ENCODE peak calls at places on chromosomes 5 and 9, in seven cellular contexts. One of them, this sample, is unnamed.

GRCh38 chr5:1724822-1725602 is 74.6 kb downstream of the MRPL36 start:
- DNase-seq in HepG2: no peak
- DNase-seq in AG09319: no peak
- DNase-seq in brain microvascular endothelial cell: no peak
- DNase-seq in GM06990: no peak
- DNase-seq in left ventricle myocardium inferior: no peak
- DNase-seq in GM12865: no peak
- DNase-seq in this sample: no peak

GRCh38 chr5:112216140-112216539 is 202.9 kb downstream of the EPB41L4A start:
- DNase-seq in GM06990: no peak
- DNase-seq in AG09319: no peak
- DNase-seq in brain microvascular endothelial cell: no peak
- DNase-seq in GM12865: no peak
- DNase-seq in HepG2: no peak
- DNase-seq in left ventricle myocardium inferior: no peak
- DNase-seq in this sample: no peak

GRCh38 chr5:91048073-91048472 is 335.0 kb downstream of the ARRDC3 start:
- DNase-seq in GM12865: no peak
- DNase-seq in AG09319: no peak
- DNase-seq in left ventricle myocardium inferior: no peak
- DNase-seq in HepG2: no peak
- DNase-seq in GM06990: no peak
- DNase-seq in brain microvascular endothelial cell: no peak
- DNase-seq in this sample: no peak

GRCh38 chr5:139458580-139459407 is 3.7 kb downstream of the ECSCR start:
- DNase-seq in GM06990: peak; percentile 59
- DNase-seq in brain microvascular endothelial cell: peak; percentile 87
- DNase-seq in HepG2: no peak
- DNase-seq in AG09319: no peak
- DNase-seq in left ventricle myocardium inferior: no peak
- DNase-seq in GM12865: peak; percentile 91
- DNase-seq in this sample: peak; percentile 77

GRCh38 chr5:140251527-140251973 is 51.4 kb downstream of the PFDN1 start:
- DNase-seq in AG09319: no peak
- DNase-seq in GM06990: peak; percentile 40
- DNase-seq in HepG2: no peak
- DNase-seq in GM12865: peak; percentile 74
- DNase-seq in brain microvascular endothelial cell: peak; percentile 97
- DNase-seq in left ventricle myocardium inferior: no peak
- DNase-seq in this sample: no peak

GRCh38 chr5:121100931-121101330 is 636.8 kb downstream of the PRR16 start:
- DNase-seq in GM06990: no peak
- DNase-seq in brain microvascular endothelial cell: no peak
- DNase-seq in GM12865: no peak
- DNase-seq in HepG2: no peak
- DNase-seq in AG09319: no peak
- DNase-seq in left ventricle myocardium inferior: no peak
- DNase-seq in this sample: no peak

GRCh38 chr9:124852829-124853531 is at the start of gene WDR38:
- DNase-seq in GM06990: peak; percentile 87
- DNase-seq in AG09319: peak; percentile 18
- DNase-seq in HepG2: peak; percentile 77
- DNase-seq in brain microvascular endothelial cell: no peak
- DNase-seq in left ventricle myocardium inferior: peak; percentile 82
- DNase-seq in GM12865: peak; percentile 88
- DNase-seq in this sample: peak; percentile 92

GRCh38 chr5:55096860-55097259 is 5.6 kb upstream of the GZMA start:
- DNase-seq in GM06990: no peak
- DNase-seq in left ventricle myocardium inferior: no peak
- DNase-seq in HepG2: no peak
- DNase-seq in GM12865: no peak
- DNase-seq in brain microvascular endothelial cell: no peak
- DNase-seq in AG09319: no peak
- DNase-seq in this sample: no peak

GRCh38 chr9:33445941-33446506 is 1.4 kb downstream of the AQP3 start:
- DNase-seq in AG09319: no peak
- DNase-seq in GM06990: no peak
- DNase-seq in brain microvascular endothelial cell: no peak
- DNase-seq in HepG2: no peak
- DNase-seq in GM12865: no peak
- DNase-seq in left ventricle myocardium inferior: no peak
- DNase-seq in this sample: no peak

GRCh38 chr9:107620801-107621200 is 131.2 kb upstream of the KLF4 start:
- DNase-seq in left ventricle myocardium inferior: no peak
- DNase-seq in AG09319: no peak
- DNase-seq in HepG2: no peak
- DNase-seq in GM06990: no peak
- DNase-seq in GM12865: no peak
- DNase-seq in brain microvascular endothelial cell: no peak
- DNase-seq in this sample: no peak

GRCh38 chr5:58260243-58260642 is 199.6 kb downstream of the PLK2 start:
- DNase-seq in HepG2: no peak
- DNase-seq in GM12865: no peak
- DNase-seq in left ventricle myocardium inferior: no peak
- DNase-seq in GM06990: no peak
- DNase-seq in AG09319: no peak
- DNase-seq in brain microvascular endothelial cell: no peak
- DNase-seq in this sample: no peak

GRCh38 chr5:168874713-168875380 is 295.7 kb upstream of the PANK3 start:
- DNase-seq in left ventricle myocardium inferior: no peak
- DNase-seq in AG09319: no peak
- DNase-seq in HepG2: no peak
- DNase-seq in GM06990: no peak
- DNase-seq in brain microvascular endothelial cell: peak; percentile 28
- DNase-seq in GM12865: no peak
- DNase-seq in this sample: no peak
- TF ChIP-seq CTCF in left ventricle myocardium inferior: peak; percentile 39
- TF ChIP-seq CTCF in AG09319: peak; percentile 2
- TF ChIP-seq CTCF in HepG2: no peak
- TF ChIP-seq CTCF in GM06990: peak; percentile 13
- TF ChIP-seq CTCF in brain microvascular endothelial cell: peak; percentile 49
- TF ChIP-seq CTCF in GM12865: no peak
- TF ChIP-seq CTCF in this sample: no peak

GRCh38 chr9:19517202-19517942 is 108.6 kb downstream of the ACER2 start:
- DNase-seq in GM12865: peak; percentile 16
- DNase-seq in GM06990: no peak
- DNase-seq in AG09319: no peak
- DNase-seq in brain microvascular endothelial cell: no peak
- DNase-seq in left ventricle myocardium inferior: no peak
- DNase-seq in HepG2: no peak
- DNase-seq in this sample: peak; percentile 17
- TF ChIP-seq CTCF in GM12865: peak; percentile 53
- TF ChIP-seq CTCF in GM06990: peak; percentile 62
- TF ChIP-seq CTCF in AG09319: no peak
- TF ChIP-seq CTCF in brain microvascular endothelial cell: peak; percentile 50
- TF ChIP-seq CTCF in left ventricle myocardium inferior: no peak
- TF ChIP-seq CTCF in HepG2: peak; percentile 47
- TF ChIP-seq CTCF in this sample: peak; percentile 40

GRCh38 chr5:59496524-59497134 is 396.9 kb downstream of the PDE4D start:
- DNase-seq in GM06990: peak; percentile 7
- DNase-seq in GM12865: peak; percentile 52
- DNase-seq in AG09319: no peak
- DNase-seq in brain microvascular endothelial cell: no peak
- DNase-seq in HepG2: no peak
- DNase-seq in left ventricle myocardium inferior: no peak
- DNase-seq in this sample: no peak
- TF ChIP-seq CTCF in GM06990: peak; percentile 68
- TF ChIP-seq CTCF in GM12865: peak; percentile 62
- TF ChIP-seq CTCF in AG09319: peak; percentile 61
- TF ChIP-seq CTCF in brain microvascular endothelial cell: peak; percentile 63
- TF ChIP-seq CTCF in HepG2: peak; percentile 58
- TF ChIP-seq CTCF in left ventricle myocardium inferior: peak; percentile 30
- TF ChIP-seq CTCF in this sample: no peak

DNA sequence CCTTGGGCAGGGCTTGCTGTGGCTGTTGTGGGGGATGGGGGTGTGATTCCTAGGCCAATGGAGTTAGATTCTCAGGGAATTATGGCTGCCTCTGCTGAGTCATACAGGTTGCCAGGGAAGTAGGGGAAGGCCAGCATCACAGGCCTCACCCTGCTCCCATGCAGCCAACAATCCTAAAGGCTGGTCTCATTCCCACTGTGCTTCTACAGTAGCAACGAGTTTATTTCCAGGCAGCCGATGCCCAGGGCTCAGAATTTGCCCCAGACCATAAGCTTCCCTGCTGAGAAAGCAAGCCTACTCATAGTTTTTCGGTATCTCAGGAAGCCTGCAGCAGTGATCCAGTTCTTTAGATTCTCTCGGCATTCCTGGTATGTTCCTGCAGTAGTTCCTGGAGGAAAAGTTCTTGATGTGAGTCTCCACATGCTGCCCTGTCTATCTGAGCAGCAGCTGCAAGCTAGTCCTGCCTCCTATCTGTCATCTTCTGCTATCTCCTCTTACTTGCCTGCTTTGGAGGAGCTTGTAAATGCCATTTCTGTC is 59.3 kb upstream of the SELENOP start:
- DNase-seq in GM06990: no peak
- DNase-seq in left ventricle myocardium inferior: no peak
- DNase-seq in AG09319: no peak
- DNase-seq in brain microvascular endothelial cell: peak; percentile 30
- DNase-seq in GM12865: no peak
- DNase-seq in HepG2: no peak
- DNase-seq in this sample: no peak
- TF ChIP-seq CTCF in GM06990: no peak
- TF ChIP-seq CTCF in left ventricle myocardium inferior: no peak
- TF ChIP-seq CTCF in AG09319: no peak
- TF ChIP-seq CTCF in brain microvascular endothelial cell: peak; percentile 6
- TF ChIP-seq CTCF in GM12865: no peak
- TF ChIP-seq CTCF in HepG2: peak; percentile 37
- TF ChIP-seq CTCF in this sample: no peak

DNA sequence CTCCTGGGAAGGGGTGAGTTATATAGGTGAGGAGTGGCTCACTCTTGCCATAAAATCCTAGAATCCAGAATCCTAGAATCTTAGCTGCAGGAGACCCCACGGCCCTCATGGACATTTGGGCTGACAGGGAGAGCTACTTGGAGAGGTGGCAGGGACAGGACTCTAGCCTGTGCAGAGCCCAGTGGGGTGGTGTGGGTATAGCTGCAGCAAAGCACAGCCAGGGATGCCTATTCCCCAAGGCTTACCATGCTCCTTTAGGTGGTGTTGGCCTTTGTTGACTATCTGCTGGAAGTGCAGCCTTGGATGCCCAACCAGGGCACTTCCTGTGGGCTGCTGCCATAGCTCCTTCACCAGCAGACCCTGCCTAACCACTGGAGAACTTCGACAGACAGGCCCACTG is 70.0 kb upstream of the PTPN3 start:
- DNase-seq in brain microvascular endothelial cell: no peak
- DNase-seq in AG09319: no peak
- DNase-seq in left ventricle myocardium inferior: no peak
- DNase-seq in HepG2: no peak
- DNase-seq in GM06990: no peak
- DNase-seq in GM12865: no peak
- DNase-seq in this sample: no peak
- TF ChIP-seq CTCF in brain microvascular endothelial cell: no peak
- TF ChIP-seq CTCF in AG09319: no peak
- TF ChIP-seq CTCF in left ventricle myocardium inferior: no peak
- TF ChIP-seq CTCF in HepG2: no peak
- TF ChIP-seq CTCF in GM06990: no peak
- TF ChIP-seq CTCF in GM12865: no peak
- TF ChIP-seq CTCF in this sample: no peak

GRCh38 chr9:92455217-92455616 is 27.1 kb downstream of the ASPN start:
- DNase-seq in GM06990: no peak
- DNase-seq in AG09319: no peak
- DNase-seq in left ventricle myocardium inferior: no peak
- DNase-seq in GM12865: peak; percentile 23
- DNase-seq in HepG2: peak; percentile 20
- DNase-seq in brain microvascular endothelial cell: no peak
- DNase-seq in this sample: no peak
- TF ChIP-seq CTCF in GM06990: peak; percentile 49
- TF ChIP-seq CTCF in AG09319: no peak
- TF ChIP-seq CTCF in left ventricle myocardium inferior: no peak
- TF ChIP-seq CTCF in GM12865: peak; percentile 26
- TF ChIP-seq CTCF in HepG2: peak; percentile 58
- TF ChIP-seq CTCF in brain microvascular endothelial cell: peak; percentile 53
- TF ChIP-seq CTCF in this sample: no peak

DNA sequence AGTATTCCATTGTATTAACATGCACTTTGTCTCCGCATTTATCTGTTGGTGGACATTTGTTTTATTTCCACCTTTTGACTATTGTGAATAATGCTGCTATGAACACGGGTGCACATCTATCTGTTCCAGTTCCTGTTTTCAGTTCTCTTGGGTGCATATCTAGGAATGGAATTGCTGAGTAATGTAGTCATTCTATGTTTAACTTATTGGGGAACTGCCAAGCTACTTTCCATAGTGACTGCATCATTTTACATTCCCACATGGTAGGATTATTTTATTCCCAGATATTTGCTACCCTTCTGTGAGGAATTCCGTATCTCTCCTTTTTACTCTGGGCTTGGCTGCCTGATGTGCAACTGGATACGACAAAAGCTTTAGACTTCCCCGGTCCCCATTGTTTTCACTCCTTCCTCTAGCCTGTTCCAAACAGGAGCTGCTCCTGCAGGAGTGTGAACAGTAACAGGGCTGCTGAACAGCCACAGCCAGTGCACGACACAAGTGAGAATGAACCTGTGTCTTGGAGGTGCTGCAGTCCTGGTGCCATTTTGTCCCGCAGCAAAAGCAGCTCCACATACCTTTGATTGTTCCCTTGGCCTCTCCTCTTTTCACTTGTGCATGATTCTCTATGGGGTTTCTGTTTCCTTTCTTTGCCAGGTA is 7.1 kb downstream of the TAS2R1 start:
- DNase-seq in GM06990: no peak
- DNase-seq in left ventricle myocardium inferior: no peak
- DNase-seq in brain microvascular endothelial cell: peak; percentile 73
- DNase-seq in AG09319: peak; percentile 25
- DNase-seq in HepG2: no peak
- DNase-seq in GM12865: peak; percentile 5
- DNase-seq in this sample: no peak
- TF ChIP-seq CTCF in GM06990: no peak
- TF ChIP-seq CTCF in left ventricle myocardium inferior: no peak
- TF ChIP-seq CTCF in brain microvascular endothelial cell: no peak
- TF ChIP-seq CTCF in AG09319: no peak
- TF ChIP-seq CTCF in HepG2: no peak
- TF ChIP-seq CTCF in GM12865: no peak
- TF ChIP-seq CTCF in this sample: no peak

GRCh38 chr5:96387616-96388015 is 45.4 kb downstream of the PCSK1 start:
- DNase-seq in left ventricle myocardium inferior: no peak
- DNase-seq in AG09319: no peak
- DNase-seq in HepG2: no peak
- DNase-seq in GM12865: no peak
- DNase-seq in brain microvascular endothelial cell: no peak
- DNase-seq in GM06990: no peak
- DNase-seq in this sample: no peak
- TF ChIP-seq CTCF in left ventricle myocardium inferior: no peak
- TF ChIP-seq CTCF in AG09319: no peak
- TF ChIP-seq CTCF in HepG2: no peak
- TF ChIP-seq CTCF in GM12865: no peak
- TF ChIP-seq CTCF in brain microvascular endothelial cell: no peak
- TF ChIP-seq CTCF in GM06990: no peak
- TF ChIP-seq CTCF in this sample: no peak

This sample was measured in GM13976.